ENCODE peak calls at places on chromosome 12, in ten cellular contexts. J, Y, L, D, R, A, Z, K, W and I are unnamed samples.

GRCh38 chr12:24630446-24630845 is 318.5 kb downstream of the BCAT1 start:
- DNase-seq in D (no peak), J (no peak), Y (no peak), A (no peak), R (no peak), K (no peak), L (no peak), Z (no peak), W (no peak), I (no peak)

GRCh38 chr12:108312885-108313203 is 26.3 kb downstream of the CMKLR1 start:
- DNase-seq in J (peak), A (no peak), R (no peak), W (no peak), K (peak), L (no peak), Z (no peak), D (peak), Y (peak), I (no peak)

GRCh38 chr12:100427078-100427477 is 46.6 kb upstream of the NR1H4 start:
- DNase-seq in Z (peak), Y (no peak), K (no peak), A (no peak), D (no peak), W (peak), L (peak), J (peak), R (no peak), I (no peak)

GRCh38 chr12:124675881-124676688 is 108.7 kb upstream of the NCOR2 start:
- DNase-seq in A (no peak), R (no peak), K (no peak), Y (peak), L (no peak), J (peak), D (no peak), W (peak), Z (no peak), I (no peak)

GRCh38 chr12:106585862-106586534 is 3.2 kb downstream of the RFX4 start:
- DNase-seq in W (no peak), J (peak), D (no peak), Z (no peak), K (no peak), L (no peak), A (no peak), R (no peak), Y (no peak), I (no peak)

GRCh38 chr12:22543246-22544037 is 900 bp downstream of the C2CD5 start:
- DNase-seq in Z (peak), Y (peak), K (peak), J (peak), A (peak), D (peak), L (no peak), R (peak), W (peak), I (peak)

GRCh38 chr12:94149781-94150482 is 1.6 kb downstream of the PLXNC1 start:
- DNase-seq in R (no peak), A (peak), L (no peak), K (peak), D (peak), Y (peak), J (no peak), W (peak), Z (peak), I (peak)

GRCh38 chr12:31890295-31891285 is 68.6 kb upstream of the RESF1 start:
- DNase-seq in L (no peak), D (no peak), K (no peak), A (no peak), W (peak), Y (no peak), R (no peak), Z (peak), J (no peak), I (no peak)

GRCh38 chr12:613996-614726 is 49.1 kb downstream of the NINJ2 start:
- DNase-seq in L (no peak), R (no peak), A (no peak), Y (no peak), Z (peak), K (no peak), J (peak), W (peak), D (peak), I (no peak)

GRCh38 chr12:107344035-107344808 is 250.9 kb upstream of the CRY1 start:
- DNase-seq in J (no peak), Y (no peak), D (no peak), K (no peak), L (peak), W (peak), A (no peak), R (no peak), Z (no peak), I (no peak)

GRCh38 chr12:29041621-29042020 is 107.5 kb upstream of the FAR2 start:
- DNase-seq in D (no peak), Z (no peak), R (no peak), Y (no peak), A (no peak), K (no peak), J (no peak), L (peak), W (peak), I (no peak)

GRCh38 chr12:27163894-27164293 is 80.2 kb upstream of the STK38L start:
- DNase-seq in A (no peak), L (no peak), R (no peak), W (no peak), K (no peak), Y (no peak), D (no peak), J (no peak), Z (no peak), I (no peak)

GRCh38 chr12:11765817-11766794 is 116.6 kb downstream of the ETV6 start:
- DNase-seq in K (no peak), W (peak), J (no peak), Z (peak), A (no peak), D (no peak), R (no peak), L (no peak), Y (no peak), I (peak)

GRCh38 chr12:11759894-11760293 is 110.4 kb downstream of the ETV6 start:
- DNase-seq in R (no peak), D (no peak), Z (no peak), W (no peak), L (no peak), K (no peak), J (no peak), Y (no peak), A (no peak), I (no peak)

GRCh38 chr12:18250313-18250916 is 10.9 kb upstream of the PIK3C2G start:
- DNase-seq in J (peak), W (peak), Z (peak), L (peak), Y (no peak), A (peak), K (peak), D (no peak), R (peak), I (peak)

GRCh38 chr12:89072303-89073026 is 279.8 kb downstream of the DUSP6 start:
- DNase-seq in J (no peak), Z (no peak), W (no peak), Y (no peak), A (no peak), K (no peak), R (no peak), D (no peak), L (no peak), I (no peak)

GRCh38 chr12:43836455-43836989 is 641 bp downstream of the TMEM117 start:
- DNase-seq in D (no peak), R (peak), Z (no peak), A (peak), J (no peak), L (no peak), W (peak), K (no peak), Y (no peak), I (no peak)

GRCh38 chr12:24760162-24760561 is 188.7 kb downstream of the BCAT1 start:
- DNase-seq in J (peak), D (no peak), Z (no peak), A (no peak), W (no peak), L (no peak), R (no peak), K (no peak), Y (no peak), I (no peak)

GRCh38 chr12:102961488-102961801 is 4.0 kb downstream of the ASCL1 start:
- DNase-seq in K (no peak), J (no peak), D (no peak), R (no peak), L (no peak), Z (no peak), A (no peak), W (no peak), Y (no peak), I (no peak)

DNA sequence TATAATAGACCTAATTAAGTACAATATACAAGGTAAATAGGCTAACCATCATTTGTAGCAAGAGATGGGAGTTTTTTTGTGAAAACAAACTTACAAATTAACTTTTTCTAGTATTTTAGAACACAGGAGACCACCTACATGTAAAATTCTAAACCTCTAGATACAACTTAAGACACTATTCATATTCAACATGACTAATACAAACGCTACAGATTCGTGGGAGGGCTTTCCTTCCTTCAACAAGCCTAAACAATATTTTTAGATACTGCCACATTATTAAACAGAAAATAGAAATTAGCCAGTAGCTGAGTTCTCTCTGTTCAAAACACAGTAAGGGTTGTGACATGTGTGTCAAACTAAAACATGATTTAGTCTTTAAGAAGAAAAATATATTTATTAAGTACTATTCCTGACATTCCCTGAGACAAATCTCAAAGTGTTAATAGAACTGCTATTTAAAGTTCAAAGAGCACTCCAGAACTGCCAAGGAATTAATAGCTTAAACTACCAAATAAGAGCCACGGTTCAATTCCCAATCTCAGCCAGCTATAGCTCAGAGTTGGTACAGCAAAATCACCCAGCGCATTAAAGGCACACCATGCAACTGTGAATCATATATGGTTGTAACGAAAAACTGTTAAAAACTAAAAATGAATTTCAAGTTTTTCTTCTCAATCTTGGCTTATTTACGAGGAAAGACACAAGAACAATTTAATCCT is 10.7 kb downstream of the MED13L start:
- DNase-seq in L (no peak), K (no peak), Y (no peak), D (no peak), A (no peak), J (no peak), R (no peak), Z (no peak), W (peak), I (no peak)
- TF ChIP-seq CTCF in L (no peak), K (no peak), Y (no peak), D (no peak), A (no peak), J (no peak), R (no peak), Z (no peak), W (no peak), I (no peak)

GRCh38 chr12:113359133-113359938 is 949 bp downstream of the PLBD2 start:
- DNase-seq in D (peak), W (peak), J (no peak), K (peak), Z (peak), A (peak), Y (peak), R (peak), L (no peak), I (no peak)

GRCh38 chr12:113364698-113365097 is 6.3 kb downstream of the PLBD2 start:
- DNase-seq in R (no peak), D (no peak), J (no peak), K (no peak), A (no peak), W (no peak), L (no peak), Z (no peak), Y (no peak), I (no peak)

GRCh38 chr12:113358381-113359132 is at the start of gene PLBD2:
- DNase-seq in Y (peak), D (peak), J (peak), Z (peak), K (peak), R (peak), A (peak), L (peak), W (peak), I (peak)

GRCh38 chr12:113361574-113362370 is 3.4 kb downstream of the PLBD2 start:
- DNase-seq in J (no peak), K (peak), W (no peak), L (no peak), D (no peak), R (no peak), Z (no peak), A (no peak), Y (no peak), I (no peak)

GRCh38 chr12:113359939-113360748 is 1.8 kb downstream of the PLBD2 start:
- DNase-seq in D (peak), A (peak), K (peak), Y (peak), R (no peak), W (peak), J (no peak), L (no peak), Z (no peak), I (no peak)
- TF ChIP-seq CTCF in D (no peak), A (no peak), K (no peak), Y (no peak), R (no peak), W (peak), J (no peak), L (no peak), Z (no peak), I (peak)

GRCh38 chr12:51533799-51534198 is 57.2 kb upstream of the SCN8A start:
- DNase-seq in K (no peak), L (no peak), Z (no peak), W (peak), D (no peak), J (no peak), R (no peak), Y (no peak), A (no peak), I (no peak)
- TF ChIP-seq CTCF in K (no peak), L (no peak), Z (no peak), W (peak), D (no peak), J (no peak), R (no peak), Y (no peak), A (no peak), I (peak)

GRCh38 chr12:49902399-49903350 is 1.0 kb downstream of the FAIM2 start:
- DNase-seq in J (no peak), Y (no peak), Z (no peak), K (no peak), W (no peak), L (no peak), R (no peak), D (no peak), A (no peak), I (no peak)
- TF ChIP-seq CTCF in J (no peak), Y (no peak), Z (no peak), K (no peak), W (no peak), L (no peak), R (no peak), D (no peak), A (no peak), I (no peak)

DNA sequence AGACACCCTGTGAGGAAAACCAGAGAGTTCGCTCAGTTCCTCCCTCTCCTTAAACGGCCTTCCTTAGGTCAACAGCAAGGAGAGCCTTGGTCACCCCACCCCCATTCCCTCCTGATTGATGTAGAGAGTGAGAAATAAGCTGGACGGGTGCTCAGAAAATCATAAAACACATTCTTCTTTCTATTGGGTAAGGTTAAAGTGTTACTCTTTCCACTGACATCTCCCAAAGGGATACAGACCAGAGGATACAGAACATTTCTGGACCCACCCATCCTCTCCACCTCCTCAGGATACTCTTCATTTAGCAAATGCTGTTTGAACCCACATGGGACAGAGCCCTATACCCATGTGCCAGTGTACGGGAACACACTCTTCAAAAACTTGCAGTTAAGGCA is 11.6 kb upstream of the KRT77 start:
- DNase-seq in L (no peak), Z (no peak), J (no peak), A (no peak), R (no peak), W (no peak), D (no peak), K (no peak), Y (no peak), I (no peak)
- TF ChIP-seq CTCF in L (no peak), Z (no peak), J (no peak), A (no peak), R (no peak), W (no peak), D (no peak), K (no peak), Y (no peak), I (no peak)

DNA sequence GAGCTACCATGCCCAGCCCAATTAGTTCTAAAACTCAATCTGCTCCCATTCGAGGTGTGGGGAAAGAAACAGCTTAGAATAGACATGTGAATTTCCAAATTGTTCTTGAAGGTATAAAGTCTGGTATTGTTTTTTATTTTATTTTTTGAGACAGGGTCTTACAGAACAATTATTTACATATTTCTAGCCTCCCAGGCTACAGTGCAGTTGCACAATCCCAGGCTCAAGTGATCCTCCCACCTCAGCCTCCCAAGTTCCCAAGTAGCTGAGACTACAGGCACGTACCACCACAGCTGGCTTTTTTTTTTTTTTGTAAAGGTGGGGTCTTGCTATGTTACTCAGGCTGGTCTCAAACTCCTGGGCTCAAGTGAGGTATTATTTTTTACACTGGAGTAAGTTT is 6.3 kb downstream of the SLC11A2 start:
- DNase-seq in L (no peak), R (no peak), Z (no peak), A (no peak), J (no peak), K (no peak), D (no peak), W (no peak), Y (no peak), I (no peak)
- TF ChIP-seq CTCF in L (no peak), R (no peak), Z (no peak), A (no peak), J (no peak), K (no peak), D (no peak), W (no peak), Y (no peak), I (no peak)

GRCh38 chr12:30754750-30755394 is at the start of gene CAPRIN2:
- DNase-seq in L (peak), Z (peak), J (peak), A (peak), Y (peak), R (peak), D (peak), K (peak), W (peak), I (peak)
- TF ChIP-seq CTCF in L (peak), Z (peak), J (peak), A (peak), Y (peak), R (peak), D (peak), K (no peak), W (peak), I (peak)

GRCh38 chr12:71752887-71753286 is 1.8 kb upstream of the RAB21 start:
- DNase-seq in D (no peak), A (no peak), L (no peak), W (no peak), R (no peak), J (no peak), Y (no peak), Z (no peak), K (no peak), I (no peak)

GRCh38 chr12:71756054-71756675 is 1.5 kb downstream of the RAB21 start:
- DNase-seq in D (no peak), R (no peak), L (no peak), Y (no peak), K (no peak), Z (no peak), W (peak), J (no peak), A (no peak), I (no peak)

GRCh38 chr12:71754461-71755145 is at the start of gene RAB21:
- DNase-seq in A (peak), D (peak), J (peak), Z (peak), Y (peak), R (peak), L (peak), K (peak), W (peak), I (peak)

GRCh38 chr12:71759941-71760340 is 5.3 kb downstream of the RAB21 start:
- DNase-seq in K (no peak), Z (no peak), J (no peak), L (no peak), R (no peak), A (no peak), Y (no peak), W (no peak), D (no peak), I (no peak)

GRCh38 chr12:71755146-71755892 is 656 bp downstream of the RAB21 start:
- DNase-seq in D (no peak), J (peak), Z (peak), A (peak), W (peak), L (peak), K (peak), R (peak), Y (peak), I (peak)
- TF ChIP-seq CTCF in D (no peak), J (no peak), Z (no peak), A (no peak), W (no peak), L (no peak), K (no peak), R (no peak), Y (no peak), I (peak)

GRCh38 chr12:131092911-131093901 is 139.5 kb downstream of the ADGRD1 start:
- DNase-seq in L (no peak), K (peak), W (no peak), R (no peak), A (no peak), D (no peak), Z (peak), Y (peak), J (no peak), I (peak)
- TF ChIP-seq CTCF in L (no peak), K (no peak), W (no peak), R (no peak), A (no peak), D (no peak), Z (no peak), Y (no peak), J (no peak), I (peak)